ENCODE peak calls at places on chromosomes 12 and 14, in five cellular contexts. One of them, this sample, is unnamed.
A peak's percentile ranks its signal among the peaks of the same experiment; 100 is the strongest.

GRCh38 chr12:103841690-103842584 is 903 bp upstream of the NT5DC3 start:
- DNase-seq in fibroblast of lung: peak; percentile 92
- DNase-seq in PC-9: peak; percentile 96
- DNase-seq in mammary epithelial cell: peak; percentile 99
- DNase-seq in neural progenitor cell: no peak
- DNase-seq in this sample: no peak

GRCh38 chr12:31594681-31595080 is 3.7 kb upstream of the DENND5B start:
- DNase-seq in fibroblast of lung: peak; percentile 83
- DNase-seq in PC-9: no peak
- DNase-seq in mammary epithelial cell: no peak
- DNase-seq in neural progenitor cell: no peak
- DNase-seq in this sample: no peak

GRCh38 chr12:68963456-68963859 is 30.5 kb upstream of the CPM start:
- DNase-seq in fibroblast of lung: no peak
- DNase-seq in PC-9: no peak
- DNase-seq in mammary epithelial cell: no peak
- DNase-seq in neural progenitor cell: no peak
- DNase-seq in this sample: no peak

GRCh38 chr14:75831455-75831854 is 150.3 kb downstream of the TGFB3 start:
- DNase-seq in fibroblast of lung: peak; percentile 91
- DNase-seq in PC-9: peak; percentile 94
- DNase-seq in mammary epithelial cell: peak; percentile 53
- DNase-seq in neural progenitor cell: no peak
- DNase-seq in this sample: peak; percentile 89

GRCh38 chr12:73598626-73599025 is 939.0 kb upstream of the ATXN7L3B start:
- DNase-seq in fibroblast of lung: peak; percentile 24
- DNase-seq in PC-9: no peak
- DNase-seq in mammary epithelial cell: peak; percentile 26
- DNase-seq in neural progenitor cell: no peak
- DNase-seq in this sample: no peak

GRCh38 chr12:109988903-109989302 is 7.3 kb downstream of the GIT2 start:
- DNase-seq in fibroblast of lung: no peak
- DNase-seq in PC-9: no peak
- DNase-seq in mammary epithelial cell: no peak
- DNase-seq in neural progenitor cell: no peak
- DNase-seq in this sample: no peak

GRCh38 chr12:27272375-27273028 is 28.4 kb downstream of the STK38L start:
- DNase-seq in fibroblast of lung: peak; percentile 63
- DNase-seq in PC-9: peak; percentile 6
- DNase-seq in mammary epithelial cell: no peak
- DNase-seq in neural progenitor cell: no peak
- DNase-seq in this sample: no peak

GRCh38 chr12:106197906-106198623 is 49.8 kb downstream of the CKAP4 start:
- DNase-seq in fibroblast of lung: no peak
- DNase-seq in PC-9: no peak
- DNase-seq in mammary epithelial cell: no peak
- DNase-seq in neural progenitor cell: no peak
- DNase-seq in this sample: no peak

GRCh38 chr12:19397534-19397933 is 41.8 kb upstream of the AEBP2 start:
- DNase-seq in fibroblast of lung: peak; percentile 15
- DNase-seq in PC-9: peak; percentile 85
- DNase-seq in mammary epithelial cell: peak; percentile 88
- DNase-seq in neural progenitor cell: no peak
- DNase-seq in this sample: no peak

GRCh38 chr12:124356221-124356620 is 61.3 kb downstream of the RFLNA start:
- DNase-seq in fibroblast of lung: no peak
- DNase-seq in PC-9: no peak
- DNase-seq in mammary epithelial cell: no peak
- DNase-seq in neural progenitor cell: no peak
- DNase-seq in this sample: no peak

GRCh38 chr12:48105321-48105866 is 485 bp downstream of the SENP1 start:
- DNase-seq in fibroblast of lung: no peak
- DNase-seq in PC-9: no peak
- DNase-seq in mammary epithelial cell: peak; percentile 53
- DNase-seq in neural progenitor cell: peak; percentile 14
- DNase-seq in this sample: peak; percentile 44

GRCh38 chr12:47080725-47081502 is 1.2 kb upstream of the AMIGO2 start:
- DNase-seq in fibroblast of lung: peak; percentile 84
- DNase-seq in PC-9: peak; percentile 49
- DNase-seq in mammary epithelial cell: peak; percentile 78
- DNase-seq in neural progenitor cell: peak; percentile 51
- DNase-seq in this sample: no peak

GRCh38 chr14:100882991-100883788 is 20.3 kb downstream of the RTL1 start:
- DNase-seq in fibroblast of lung: no peak
- DNase-seq in PC-9: no peak
- DNase-seq in mammary epithelial cell: no peak
- DNase-seq in neural progenitor cell: no peak
- DNase-seq in this sample: no peak

GRCh38 chr14:100292776-100293461 is 13.3 kb downstream of the SLC25A29 start:
- DNase-seq in fibroblast of lung: no peak
- DNase-seq in PC-9: no peak
- DNase-seq in mammary epithelial cell: no peak
- DNase-seq in neural progenitor cell: no peak
- DNase-seq in this sample: no peak

GRCh38 chr12:52748578-52748977 is 28.6 kb downstream of the KRT76 start:
- DNase-seq in fibroblast of lung: no peak
- DNase-seq in PC-9: no peak
- DNase-seq in mammary epithelial cell: no peak
- DNase-seq in neural progenitor cell: no peak
- DNase-seq in this sample: no peak

GRCh38 chr14:90023176-90023896 is 38.5 kb upstream of the KCNK13 start:
- DNase-seq in fibroblast of lung: peak; percentile 79
- DNase-seq in PC-9: no peak
- DNase-seq in mammary epithelial cell: peak; percentile 49
- DNase-seq in neural progenitor cell: no peak
- DNase-seq in this sample: no peak

GRCh38 chr12:91381309-91381804 is 198.7 kb upstream of the DCN start:
- DNase-seq in fibroblast of lung: peak; percentile 90
- DNase-seq in PC-9: no peak
- DNase-seq in mammary epithelial cell: peak; percentile 81
- DNase-seq in neural progenitor cell: peak; percentile 89
- DNase-seq in this sample: no peak

GRCh38 chr12:1927051-1927680 is 8.7 kb upstream of the CACNA2D4 start:
- DNase-seq in fibroblast of lung: no peak
- DNase-seq in PC-9: no peak
- DNase-seq in mammary epithelial cell: no peak
- DNase-seq in neural progenitor cell: no peak
- DNase-seq in this sample: no peak

GRCh38 chr14:92586001-92586947 is 72.7 kb downstream of the RIN3 start:
- DNase-seq in fibroblast of lung: peak; percentile 100
- DNase-seq in PC-9: no peak
- DNase-seq in mammary epithelial cell: peak; percentile 67
- DNase-seq in neural progenitor cell: no peak
- DNase-seq in this sample: peak; percentile 10

GRCh38 chr14:96148631-96149030 is 56.0 kb upstream of the BDKRB2 start:
- DNase-seq in fibroblast of lung: no peak
- DNase-seq in PC-9: no peak
- DNase-seq in mammary epithelial cell: no peak
- DNase-seq in neural progenitor cell: no peak
- DNase-seq in this sample: no peak

GRCh38 chr12:88338486-88338885 is 196.4 kb downstream of the TMTC3 start:
- DNase-seq in fibroblast of lung: peak; percentile 49
- DNase-seq in PC-9: no peak
- DNase-seq in mammary epithelial cell: peak; percentile 71
- DNase-seq in neural progenitor cell: no peak
- DNase-seq in this sample: no peak

GRCh38 chr12:22678175-22678574 is 53.2 kb downstream of the ETNK1 start:
- DNase-seq in fibroblast of lung: no peak
- DNase-seq in PC-9: no peak
- DNase-seq in mammary epithelial cell: no peak
- DNase-seq in neural progenitor cell: no peak
- DNase-seq in this sample: no peak

GRCh38 chr12:6533653-6534157 is 612 bp upstream of the GAPDH start:
- DNase-seq in fibroblast of lung: peak; percentile 82
- DNase-seq in PC-9: peak; percentile 93
- DNase-seq in mammary epithelial cell: no peak
- DNase-seq in neural progenitor cell: peak; percentile 95
- DNase-seq in this sample: peak; percentile 88

GRCh38 chr12:122845041-122845864 is 10.0 kb downstream of the HIP1R start:
- DNase-seq in fibroblast of lung: no peak
- DNase-seq in PC-9: no peak
- DNase-seq in mammary epithelial cell: no peak
- DNase-seq in neural progenitor cell: no peak
- DNase-seq in this sample: no peak

GRCh38 chr12:107411792-107412535 is 273.6 kb upstream of the PWP1 start:
- DNase-seq in fibroblast of lung: peak; percentile 80
- DNase-seq in PC-9: no peak
- DNase-seq in mammary epithelial cell: peak; percentile 67
- DNase-seq in neural progenitor cell: no peak
- DNase-seq in this sample: no peak

GRCh38 chr12:6887460-6887859 is 14.4 kb upstream of the SPSB2 start:
- DNase-seq in fibroblast of lung: no peak
- DNase-seq in PC-9: no peak
- DNase-seq in mammary epithelial cell: no peak
- DNase-seq in neural progenitor cell: no peak
- DNase-seq in this sample: no peak

GRCh38 chr12:1875608-1876007 is 42.8 kb downstream of the CACNA2D4 start:
- DNase-seq in fibroblast of lung: no peak
- DNase-seq in PC-9: no peak
- DNase-seq in mammary epithelial cell: no peak
- DNase-seq in neural progenitor cell: no peak
- DNase-seq in this sample: no peak

GRCh38 chr12:74401966-74402365 is 135.7 kb upstream of the ATXN7L3B start:
- DNase-seq in fibroblast of lung: no peak
- DNase-seq in PC-9: no peak
- DNase-seq in mammary epithelial cell: no peak
- DNase-seq in neural progenitor cell: no peak
- DNase-seq in this sample: no peak

GRCh38 chr12:23084236-23084995 is 459.4 kb downstream of the ETNK1 start:
- DNase-seq in fibroblast of lung: peak; percentile 99
- DNase-seq in PC-9: no peak
- DNase-seq in mammary epithelial cell: peak; percentile 98
- DNase-seq in neural progenitor cell: no peak
- DNase-seq in this sample: no peak

DNA sequence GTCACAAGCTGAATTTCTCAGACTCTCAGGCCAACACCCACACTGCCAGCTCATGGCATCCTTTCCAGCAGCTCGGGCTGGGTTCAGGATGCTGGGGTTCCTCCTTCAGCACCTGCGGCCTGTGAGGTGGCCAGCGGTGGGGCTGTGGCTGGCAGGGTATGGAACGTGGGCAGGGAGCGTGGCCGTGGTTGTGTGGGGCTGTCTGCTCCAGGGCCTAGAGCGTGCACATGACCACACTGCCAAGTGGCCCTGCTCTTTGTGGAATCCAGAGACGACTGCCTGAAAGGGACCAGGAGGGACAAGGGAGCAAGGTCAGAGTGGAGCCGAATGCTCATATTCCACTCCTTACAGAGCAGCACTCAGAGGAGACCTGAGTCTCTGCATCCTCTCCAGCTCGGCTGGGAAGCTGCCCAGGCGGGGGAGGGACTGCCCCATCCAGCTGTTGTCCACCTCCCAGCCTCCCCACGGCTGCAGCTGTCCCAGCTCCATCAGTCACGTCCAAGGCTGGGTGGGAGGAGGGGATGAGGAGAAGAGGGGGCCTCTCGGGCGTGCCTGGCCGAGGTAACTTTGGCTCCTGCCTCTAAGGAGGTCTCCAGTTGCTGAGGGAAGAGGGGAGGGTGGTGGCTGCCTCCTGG is 71.3 kb downstream of the TSPAN9 start:
- DNase-seq in fibroblast of lung: no peak
- DNase-seq in PC-9: no peak
- DNase-seq in mammary epithelial cell: no peak
- DNase-seq in neural progenitor cell: no peak
- DNase-seq in this sample: no peak
- H3K4me1 ChIP-seq in fibroblast of lung: peaks cover 8% of the 10 kb centered on the region
- H3K4me1 ChIP-seq in PC-9: no peaks in the 10 kb centered on the region
- H3K4me1 ChIP-seq in mammary epithelial cell: no peaks in the 10 kb centered on the region
- H3K4me1 ChIP-seq in neural progenitor cell: peaks cover 17% of the 10 kb centered on the region
- H3K4me1 ChIP-seq in this sample: no peaks in the 10 kb centered on the region

DNA sequence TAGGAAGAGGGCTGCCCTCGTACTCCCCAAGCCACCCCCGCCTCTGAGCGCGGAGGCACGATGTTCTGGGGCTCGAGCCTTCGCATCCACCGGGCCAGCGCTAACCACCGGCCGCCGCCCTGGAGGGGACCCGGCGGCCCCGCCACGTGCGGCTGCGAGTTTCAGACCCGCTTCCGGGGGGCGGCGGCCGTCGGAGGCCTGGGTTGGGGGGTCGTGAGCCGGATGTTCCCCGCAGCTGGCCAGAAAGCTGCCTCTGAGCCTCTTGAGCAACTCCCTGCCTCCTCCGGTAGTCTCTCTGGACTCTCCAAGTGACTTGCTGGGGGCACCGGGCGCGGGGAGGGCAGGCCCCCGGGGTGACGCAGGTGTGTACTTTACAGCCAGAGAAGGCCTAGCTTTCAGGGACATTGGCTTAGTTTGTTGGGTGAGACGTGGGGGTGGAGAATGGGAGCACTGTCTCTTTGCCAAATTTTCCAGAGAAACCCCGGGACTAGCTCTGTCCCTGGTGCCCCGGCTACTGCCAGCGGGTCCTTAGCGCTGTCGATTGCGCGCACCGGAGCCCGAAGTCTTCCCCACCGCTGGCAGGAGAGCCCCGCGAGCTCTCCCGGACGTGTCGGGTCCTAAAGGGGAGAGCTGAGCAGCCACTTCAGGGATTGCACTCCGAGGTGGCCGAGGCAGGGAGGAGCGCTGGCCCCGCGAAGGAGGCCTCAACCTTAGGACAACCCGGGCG is 15.6 kb downstream of the OTX2 start:
- DNase-seq in fibroblast of lung: no peak
- DNase-seq in PC-9: no peak
- DNase-seq in mammary epithelial cell: no peak
- DNase-seq in neural progenitor cell: peak; percentile 69
- DNase-seq in this sample: no peak
- TF ChIP-seq EZH2 in fibroblast of lung: no peak
- TF ChIP-seq EZH2 in PC-9: no peak
- TF ChIP-seq EZH2 in mammary epithelial cell: peak; percentile 19
- TF ChIP-seq EZH2 in neural progenitor cell: peak; percentile 93
- TF ChIP-seq EZH2 in this sample: no peak

GRCh38 chr14:104136472-104137296 is 1.7 kb upstream of the KIF26A start:
- DNase-seq in fibroblast of lung: no peak
- DNase-seq in PC-9: no peak
- DNase-seq in mammary epithelial cell: no peak
- DNase-seq in neural progenitor cell: peak; percentile 55
- DNase-seq in this sample: no peak
- H3K4me3 ChIP-seq in fibroblast of lung: no peak overlapping the region
- H3K4me3 ChIP-seq in PC-9: no peak overlapping the region
- H3K4me3 ChIP-seq in mammary epithelial cell: no peak overlapping the region
- H3K4me3 ChIP-seq in neural progenitor cell: peak overlapping the region; percentile 59
- H3K4me3 ChIP-seq in this sample: no peak overlapping the region

GRCh38 chr12:92445253-92446081 is 257.3 kb upstream of the PLEKHG7 start:
- DNase-seq in fibroblast of lung: no peak
- DNase-seq in PC-9: no peak
- DNase-seq in mammary epithelial cell: peak; percentile 54
- DNase-seq in neural progenitor cell: no peak
- DNase-seq in this sample: peak; percentile 87
- H3K4me1 ChIP-seq in fibroblast of lung: no peaks in the 10 kb centered on the region
- H3K4me1 ChIP-seq in PC-9: no peaks in the 10 kb centered on the region
- H3K4me1 ChIP-seq in mammary epithelial cell: peaks cover 17% of the 10 kb centered on the region
- H3K4me1 ChIP-seq in neural progenitor cell: peaks cover 6% of the 10 kb centered on the region
- H3K4me1 ChIP-seq in this sample: peaks cover 44% of the 10 kb centered on the region

This sample was measured in DND-41.